ENCODE peak calls at places on chromosomes 5 and 9, in six cellular contexts. C is NCI-H2107, W is NCI-H1417, T is NCI-H1694, Q is HT1080, A is HTR-8/SVneo. D is an unnamed sample.

GRCh38 chr9:129317179-129318011 is 139.3 kb upstream of the IER5L start:
- DNase-seq in Q (peak), C (no peak), T (no peak), A (no peak), W (no peak), D (peak)

GRCh38 chr5:128014578-128014977 is 69.0 kb upstream of the SLC12A2 start:
- DNase-seq in A (no peak), C (no peak), W (no peak), Q (no peak), T (no peak), D (no peak)

GRCh38 chr5:155878991-155879575 is 447.9 kb upstream of the SGCD start:
- DNase-seq in T (no peak), A (no peak), Q (no peak), C (no peak), W (no peak), D (no peak)

GRCh38 chr9:79014929-79015699 is 556.7 kb upstream of the TLE4 start:
- DNase-seq in W (no peak), Q (no peak), A (no peak), T (no peak), C (no peak), D (no peak)

GRCh38 chr5:115920171-115920725 is 42.0 kb upstream of the LVRN start:
- DNase-seq in A (no peak), W (no peak), Q (no peak), T (no peak), C (no peak), D (no peak)

GRCh38 chr5:179143446-179143845 is 83.3 kb downstream of the ZNF354C start:
- DNase-seq in W (no peak), Q (no peak), T (no peak), C (no peak), A (no peak), D (peak)

GRCh38 chr9:88950341-88951141 is 40.7 kb upstream of the S1PR3 start:
- DNase-seq in A (no peak), C (no peak), Q (no peak), W (no peak), T (no peak), D (no peak)

GRCh38 chr9:87500491-87500890 is 2.8 kb downstream of the DAPK1 start:
- DNase-seq in C (no peak), A (no peak), Q (no peak), W (no peak), T (no peak), D (no peak)

GRCh38 chr5:67038817-67039603 is 157.6 kb downstream of the CD180 start:
- DNase-seq in T (no peak), C (no peak), Q (peak), W (no peak), A (no peak), D (no peak)

GRCh38 chr9:94666364-94667099 is 27.2 kb upstream of the FBP1 start:
- DNase-seq in T (no peak), Q (no peak), C (no peak), W (no peak), A (no peak), D (no peak)

GRCh38 chr5:89703799-89704198 is 705.8 kb downstream of the CETN3 start:
- DNase-seq in Q (no peak), C (no peak), A (no peak), T (no peak), W (no peak), D (no peak)

GRCh38 chr5:158268286-158268685 is 409.3 kb upstream of the CLINT1 start:
- DNase-seq in Q (no peak), T (no peak), C (no peak), A (no peak), W (no peak), D (peak)

GRCh38 chr5:34791761-34792244 is 47.2 kb upstream of the TTC23L start:
- DNase-seq in Q (peak), C (no peak), W (no peak), T (no peak), A (no peak), D (no peak)

GRCh38 chr9:91151014-91151740 is 210.5 kb downstream of the AUH start:
- DNase-seq in A (no peak), Q (peak), T (no peak), C (no peak), W (no peak), D (no peak)

GRCh38 chr9:89367281-89367680 is 49.0 kb downstream of the SECISBP2 start:
- DNase-seq in Q (no peak), A (no peak), C (no peak), T (no peak), W (no peak), D (no peak)

GRCh38 chr5:159555084-159555483 is 224.8 kb upstream of the IL12B start:
- DNase-seq in A (no peak), W (no peak), C (no peak), T (no peak), Q (no peak), D (no peak)

GRCh38 chr9:126805546-126806262 is 864 bp downstream of the ZBTB43 start:
- DNase-seq in Q (peak), C (peak), T (no peak), A (no peak), W (peak), D (no peak)

GRCh38 chr9:89564257-89564878 is 40.4 kb upstream of the GADD45G start:
- DNase-seq in W (no peak), T (no peak), C (no peak), Q (peak), A (peak), D (no peak)

D was measured in posterior cingulate gyrus.